ENCODE peak calls at places on chromosomes 12 and 14, in five cellular contexts. O is left ventricle myocardium inferior, K is mammary epithelial cell, D is choroid plexus epithelial cell, V is PC-3. Y is an unnamed sample.

GRCh38 chr14:104776961-104777807 is 18.4 kb downstream of the AKT1 start:
- DNase-seq in V (no peak), K (no peak), D (no peak), O (no peak), Y (no peak)

GRCh38 chr14:64937821-64938193 is 4.7 kb downstream of the GPX2 start:
- DNase-seq in V (peak), K (no peak), D (peak), O (no peak), Y (no peak)

GRCh38 chr12:49519574-49519936 is 19.3 kb upstream of the KCNH3 start:
- DNase-seq in D (no peak), O (no peak), K (no peak), V (no peak), Y (no peak)

GRCh38 chr12:132327351-132328171 is 1.8 kb downstream of the GALNT9 start:
- DNase-seq in D (peak), K (peak), V (peak), O (no peak), Y (peak)

GRCh38 chr12:108734200-108734906 is 3.0 kb upstream of the CORO1C start:
- DNase-seq in V (peak), O (no peak), D (peak), K (peak), Y (peak)

GRCh38 chr12:53733051-53733812 is 6.0 kb upstream of the CALCOCO1 start:
- DNase-seq in D (peak), K (peak), V (peak), O (no peak), Y (no peak)

GRCh38 chr12:116601524-116601923 is 42.3 kb downstream of the MAP1LC3B2 start:
- DNase-seq in V (peak), O (no peak), D (peak), K (peak), Y (peak)

GRCh38 chr12:92002195-92002649 is 143.4 kb downstream of the BTG1 start:
- DNase-seq in D (no peak), K (no peak), V (no peak), O (no peak), Y (no peak)

GRCh38 chr14:88753873-88754272 is 38.9 kb downstream of the EML5 start:
- DNase-seq in D (no peak), V (no peak), K (no peak), O (no peak), Y (no peak)

GRCh38 chr12:58924652-58925051 is 4.3 kb upstream of the LRIG3 start:
- DNase-seq in K (no peak), D (no peak), V (no peak), O (no peak), Y (no peak)

GRCh38 chr14:53979747-53980642 is 23.4 kb upstream of the BMP4 start:
- DNase-seq in K (no peak), D (peak), V (no peak), O (peak), Y (no peak)

GRCh38 chr12:18383203-18383602 is 121.9 kb downstream of the PIK3C2G start:
- DNase-seq in V (peak), K (peak), D (peak), O (no peak), Y (peak)

GRCh38 chr12:43880547-43880946 is 44.7 kb downstream of the TMEM117 start:
- DNase-seq in V (no peak), O (no peak), K (no peak), D (no peak), Y (no peak)

GRCh38 chr12:16120027-16120426 is 157.5 kb downstream of the SLC15A5 start:
- DNase-seq in D (no peak), V (no peak), K (peak), O (no peak), Y (peak)

GRCh38 chr12:15540469-15540872 is 218.2 kb downstream of the PTPRO start:
- DNase-seq in D (no peak), V (no peak), K (no peak), O (no peak), Y (peak)

GRCh38 chr12:128983371-128983770 is 130.1 kb downstream of the GLT1D1 start:
- DNase-seq in D (no peak), O (no peak), K (no peak), V (no peak), Y (no peak)

GRCh38 chr14:99502989-99503421 is 21.8 kb downstream of the CCNK start:
- DNase-seq in D (no peak), V (no peak), O (no peak), K (no peak), Y (no peak)

GRCh38 chr12:55724226-55724939 is 4.2 kb downstream of the RDH5 start:
- DNase-seq in K (peak), D (peak), V (peak), O (peak), Y (peak)

GRCh38 chr14:32366995-32367394 is 37.9 kb downstream of the AKAP6 start:
- DNase-seq in V (no peak), D (peak), K (no peak), O (no peak), Y (no peak)

GRCh38 chr12:47896633-47897032 is 8.2 kb downstream of the VDR start:
- DNase-seq in K (peak), D (no peak), O (no peak), V (peak), Y (peak)

GRCh38 chr12:52010152-52010622 is 3.4 kb downstream of the TAMALIN start:
- DNase-seq in D (peak), V (no peak), K (no peak), O (peak), Y (no peak)

GRCh38 chr14:85344847-85345591 is 184.9 kb upstream of the FLRT2 start:
- DNase-seq in K (no peak), V (no peak), O (no peak), D (no peak), Y (no peak)

GRCh38 chr12:56601503-56601902 is 28.6 kb downstream of the BAZ2A start:
- DNase-seq in K (no peak), O (no peak), D (peak), V (peak), Y (no peak)

GRCh38 chr12:124143726-124144125 is 151.2 kb upstream of the RFLNA start:
- DNase-seq in V (no peak), K (no peak), D (no peak), O (no peak), Y (peak)

GRCh38 chr12:402127-402456 is 648 bp downstream of the CCDC77 start:
- DNase-seq in K (peak), D (peak), V (peak), O (no peak), Y (peak)

GRCh38 chr12:73421832-73422231 is 1115.8 kb upstream of the ATXN7L3B start:
- DNase-seq in D (peak), O (no peak), K (peak), V (peak), Y (peak)

GRCh38 chr12:125890983-125891382 is 825.7 kb downstream of the AACS start:
- DNase-seq in O (peak), V (peak), K (no peak), D (peak), Y (no peak)

GRCh38 chr12:102551186-102551585 is 70.8 kb upstream of the IGF1 start:
- DNase-seq in O (no peak), V (no peak), K (no peak), D (no peak), Y (no peak)

GRCh38 chr14:43803076-43803689 is 703.9 kb downstream of the FSCB start:
- DNase-seq in K (no peak), O (no peak), D (no peak), V (peak), Y (peak)

GRCh38 chr14:73491977-73492552 is 1.3 kb downstream of the RIOX1 start:
- DNase-seq in D (no peak), O (no peak), K (no peak), V (no peak), Y (no peak)

GRCh38 chr14:21096889-21097615 is 1.4 kb downstream of the ZNF219 start:
- DNase-seq in K (no peak), V (no peak), D (no peak), O (no peak), Y (no peak)

GRCh38 chr14:24437020-24437735 is 5.4 kb downstream of the SDR39U1 start:
- DNase-seq in O (no peak), V (no peak), K (no peak), D (no peak), Y (no peak)
- TF ChIP-seq CTCF in O (peak), V (peak), K (no peak), D (no peak), Y (no peak)

GRCh38 chr14:81427348-81428058 is 27.4 kb upstream of the STON2 start:
- DNase-seq in K (peak), O (peak), V (peak), D (no peak), Y (peak)

GRCh38 chr14:81418057-81418790 is 18.1 kb upstream of the STON2 start:
- DNase-seq in D (no peak), O (no peak), K (no peak), V (no peak), Y (no peak)

GRCh38 chr14:81429028-81429427 is 28.9 kb upstream of the STON2 start:
- DNase-seq in K (no peak), V (no peak), O (no peak), D (no peak), Y (no peak)

GRCh38 chr14:81423504-81423903 is 23.4 kb upstream of the STON2 start:
- DNase-seq in O (peak), K (no peak), V (no peak), D (no peak), Y (no peak)
- H3K4me3 ChIP-seq in O (no peak), K (no peak), V (no peak), D (no peak), Y (no peak)

GRCh38 chr14:97177016-97177415 is 379.8 kb downstream of the VRK1 start:
- DNase-seq in O (no peak), K (peak), D (no peak), V (peak), Y (peak)
- TF ChIP-seq CTCF in O (peak), K (no peak), D (no peak), V (peak), Y (peak)

GRCh38 chr14:70282666-70283065 is 76.8 kb downstream of the COX16 start:
- DNase-seq in V (no peak), D (no peak), K (no peak), O (no peak), Y (no peak)
- H3K4me3 ChIP-seq in V (no peak), D (no peak), K (no peak), O (no peak), Y (no peak)

GRCh38 chr12:24025153-24025798 is 75.8 kb upstream of the SOX5 start:
- DNase-seq in K (no peak), D (peak), V (peak), O (no peak), Y (peak)
- TF ChIP-seq CTCF in K (peak), D (no peak), V (peak), O (peak), Y (peak)

GRCh38 chr14:36583242-36584166 is 1.1 kb upstream of the NKX2-8 start:
- DNase-seq in D (no peak), O (no peak), K (no peak), V (no peak), Y (no peak)
- H3K4me3 ChIP-seq in D (no peak), O (peak), K (no peak), V (no peak), Y (no peak)

Y was measured in epithelial cell of esophagus.